ENCODE peak calls at places on chromosome 15, in six cellular contexts. One of them, this sample, is unnamed.

GRCh38 chr15:53811530-53811929 is 52.1 kb upstream of the WDR72 start:
- DNase-seq in heart left ventricle: no peak
- DNase-seq in mesothelial cell of epicardium: no peak
- DNase-seq in CD4-positive, alpha-beta T cell: no peak
- DNase-seq in cardiac muscle cell: peak
- DNase-seq in endothelial cell: no peak
- DNase-seq in this sample: no peak

GRCh38 chr15:58528197-58528870 is 96.5 kb downstream of the LIPC start:
- DNase-seq in heart left ventricle: no peak
- DNase-seq in mesothelial cell of epicardium: no peak
- DNase-seq in CD4-positive, alpha-beta T cell: no peak
- DNase-seq in cardiac muscle cell: peak
- DNase-seq in endothelial cell: no peak
- DNase-seq in this sample: no peak

GRCh38 chr15:93866441-93866840 is 364.9 kb upstream of the MCTP2 start:
- DNase-seq in heart left ventricle: no peak
- DNase-seq in mesothelial cell of epicardium: no peak
- DNase-seq in CD4-positive, alpha-beta T cell: no peak
- DNase-seq in cardiac muscle cell: no peak
- DNase-seq in endothelial cell: no peak
- DNase-seq in this sample: no peak

GRCh38 chr15:90845201-90845949 is 23.0 kb upstream of the FURIN start:
- DNase-seq in heart left ventricle: peak
- DNase-seq in mesothelial cell of epicardium: no peak
- DNase-seq in CD4-positive, alpha-beta T cell: no peak
- DNase-seq in cardiac muscle cell: peak
- DNase-seq in endothelial cell: no peak
- DNase-seq in this sample: peak

GRCh38 chr15:40776537-40777141 is 6.9 kb downstream of the C15orf62 start:
- DNase-seq in heart left ventricle: no peak
- DNase-seq in mesothelial cell of epicardium: no peak
- DNase-seq in CD4-positive, alpha-beta T cell: no peak
- DNase-seq in cardiac muscle cell: peak
- DNase-seq in endothelial cell: no peak
- DNase-seq in this sample: no peak

GRCh38 chr15:73328986-73329385 is 39.8 kb downstream of the HCN4 start:
- DNase-seq in heart left ventricle: no peak
- DNase-seq in mesothelial cell of epicardium: no peak
- DNase-seq in CD4-positive, alpha-beta T cell: no peak
- DNase-seq in cardiac muscle cell: no peak
- DNase-seq in endothelial cell: no peak
- DNase-seq in this sample: no peak

GRCh38 chr15:40875996-40876740 is 2.1 kb upstream of the RHOV start:
- DNase-seq in heart left ventricle: no peak
- DNase-seq in mesothelial cell of epicardium: no peak
- DNase-seq in CD4-positive, alpha-beta T cell: no peak
- DNase-seq in cardiac muscle cell: no peak
- DNase-seq in endothelial cell: no peak
- DNase-seq in this sample: no peak

GRCh38 chr15:88518903-88519302 is 27.6 kb downstream of the DET1 start:
- DNase-seq in heart left ventricle: no peak
- DNase-seq in mesothelial cell of epicardium: no peak
- DNase-seq in CD4-positive, alpha-beta T cell: no peak
- DNase-seq in cardiac muscle cell: no peak
- DNase-seq in endothelial cell: no peak
- DNase-seq in this sample: no peak

GRCh38 chr15:38882226-38882625 is 317.6 kb upstream of the RASGRP1 start:
- DNase-seq in heart left ventricle: no peak
- DNase-seq in mesothelial cell of epicardium: no peak
- DNase-seq in CD4-positive, alpha-beta T cell: no peak
- DNase-seq in cardiac muscle cell: no peak
- DNase-seq in endothelial cell: no peak
- DNase-seq in this sample: no peak

GRCh38 chr15:37585966-37586656 is 348.3 kb upstream of the TMCO5A start:
- DNase-seq in heart left ventricle: no peak
- DNase-seq in mesothelial cell of epicardium: no peak
- DNase-seq in CD4-positive, alpha-beta T cell: no peak
- DNase-seq in cardiac muscle cell: peak
- DNase-seq in endothelial cell: no peak
- DNase-seq in this sample: no peak

GRCh38 chr15:48596841-48597240 is 48.7 kb downstream of the FBN1 start:
- DNase-seq in heart left ventricle: no peak
- DNase-seq in mesothelial cell of epicardium: no peak
- DNase-seq in CD4-positive, alpha-beta T cell: no peak
- DNase-seq in cardiac muscle cell: no peak
- DNase-seq in endothelial cell: no peak
- DNase-seq in this sample: no peak

GRCh38 chr15:98737122-98737521 is 88.8 kb downstream of the IGF1R start:
- DNase-seq in heart left ventricle: no peak
- DNase-seq in mesothelial cell of epicardium: no peak
- DNase-seq in CD4-positive, alpha-beta T cell: no peak
- DNase-seq in cardiac muscle cell: no peak
- DNase-seq in endothelial cell: no peak
- DNase-seq in this sample: no peak

GRCh38 chr15:74884428-74885223 is 5.2 kb upstream of the MPI start:
- DNase-seq in heart left ventricle: no peak
- DNase-seq in mesothelial cell of epicardium: no peak
- DNase-seq in CD4-positive, alpha-beta T cell: no peak
- DNase-seq in cardiac muscle cell: peak
- DNase-seq in endothelial cell: no peak
- DNase-seq in this sample: no peak

GRCh38 chr15:20358066-20358780 is 183.4 kb downstream of the GOLGA6L6 start:
- DNase-seq in heart left ventricle: peak
- DNase-seq in mesothelial cell of epicardium: peak
- DNase-seq in CD4-positive, alpha-beta T cell: no peak
- DNase-seq in cardiac muscle cell: no peak
- DNase-seq in endothelial cell: no peak
- DNase-seq in this sample: peak

GRCh38 chr15:41546846-41547786 is 3.1 kb upstream of the RPAP1 start:
- DNase-seq in heart left ventricle: no peak
- DNase-seq in mesothelial cell of epicardium: no peak
- DNase-seq in CD4-positive, alpha-beta T cell: no peak
- DNase-seq in cardiac muscle cell: peak
- DNase-seq in endothelial cell: no peak
- DNase-seq in this sample: no peak

GRCh38 chr15:38490231-38490630 is 36.3 kb downstream of the FAM98B start:
- DNase-seq in heart left ventricle: no peak
- DNase-seq in mesothelial cell of epicardium: no peak
- DNase-seq in CD4-positive, alpha-beta T cell: no peak
- DNase-seq in cardiac muscle cell: no peak
- DNase-seq in endothelial cell: no peak
- DNase-seq in this sample: no peak

GRCh38 chr15:32923176-32923575 is 205.4 kb downstream of the GREM1 start:
- DNase-seq in heart left ventricle: no peak
- DNase-seq in mesothelial cell of epicardium: no peak
- DNase-seq in CD4-positive, alpha-beta T cell: no peak
- DNase-seq in cardiac muscle cell: no peak
- DNase-seq in endothelial cell: no peak
- DNase-seq in this sample: no peak

GRCh38 chr15:39784125-39784524 is 1.5 kb upstream of the FSIP1 start:
- DNase-seq in heart left ventricle: no peak
- DNase-seq in mesothelial cell of epicardium: no peak
- DNase-seq in CD4-positive, alpha-beta T cell: no peak
- DNase-seq in cardiac muscle cell: peak
- DNase-seq in endothelial cell: no peak
- DNase-seq in this sample: no peak

GRCh38 chr15:58179206-58179605 is 41.0 kb downstream of the AQP9 start:
- DNase-seq in heart left ventricle: no peak
- DNase-seq in mesothelial cell of epicardium: no peak
- DNase-seq in CD4-positive, alpha-beta T cell: no peak
- DNase-seq in cardiac muscle cell: no peak
- DNase-seq in endothelial cell: no peak
- DNase-seq in this sample: no peak

GRCh38 chr15:91555307-91555706 is 298.2 kb upstream of the SLCO3A1 start:
- DNase-seq in heart left ventricle: no peak
- DNase-seq in mesothelial cell of epicardium: no peak
- DNase-seq in CD4-positive, alpha-beta T cell: no peak
- DNase-seq in cardiac muscle cell: no peak
- DNase-seq in endothelial cell: no peak
- DNase-seq in this sample: no peak

GRCh38 chr15:64143276-64143675 is 8.3 kb upstream of the SNX22 start:
- DNase-seq in heart left ventricle: no peak
- DNase-seq in mesothelial cell of epicardium: no peak
- DNase-seq in CD4-positive, alpha-beta T cell: no peak
- DNase-seq in cardiac muscle cell: no peak
- DNase-seq in endothelial cell: no peak
- DNase-seq in this sample: no peak

GRCh38 chr15:63276342-63277043 is 912 bp upstream of the APH1B start:
- DNase-seq in heart left ventricle: no peak
- DNase-seq in mesothelial cell of epicardium: no peak
- DNase-seq in CD4-positive, alpha-beta T cell: no peak
- DNase-seq in cardiac muscle cell: no peak
- DNase-seq in endothelial cell: no peak
- DNase-seq in this sample: no peak

GRCh38 chr15:93759626-93760025 is 471.7 kb upstream of the MCTP2 start:
- DNase-seq in heart left ventricle: no peak
- DNase-seq in mesothelial cell of epicardium: no peak
- DNase-seq in CD4-positive, alpha-beta T cell: no peak
- DNase-seq in cardiac muscle cell: no peak
- DNase-seq in endothelial cell: no peak
- DNase-seq in this sample: no peak

GRCh38 chr15:90418627-90419026 is 30.6 kb downstream of the IQGAP1 start:
- DNase-seq in heart left ventricle: no peak
- DNase-seq in mesothelial cell of epicardium: no peak
- DNase-seq in CD4-positive, alpha-beta T cell: no peak
- DNase-seq in cardiac muscle cell: no peak
- DNase-seq in endothelial cell: no peak
- DNase-seq in this sample: no peak

GRCh38 chr15:75779504-75779903 is 63.7 kb upstream of the UBE2Q2 start:
- DNase-seq in heart left ventricle: no peak
- DNase-seq in mesothelial cell of epicardium: no peak
- DNase-seq in CD4-positive, alpha-beta T cell: no peak
- DNase-seq in cardiac muscle cell: no peak
- DNase-seq in endothelial cell: no peak
- DNase-seq in this sample: no peak

GRCh38 chr15:38304486-38304885 is 51.9 kb downstream of the SPRED1 start:
- DNase-seq in heart left ventricle: no peak
- DNase-seq in mesothelial cell of epicardium: no peak
- DNase-seq in CD4-positive, alpha-beta T cell: no peak
- DNase-seq in cardiac muscle cell: no peak
- DNase-seq in endothelial cell: no peak
- DNase-seq in this sample: no peak

GRCh38 chr15:101347454-101347853 is 52.4 kb upstream of the SNRPA1 start:
- DNase-seq in heart left ventricle: no peak
- DNase-seq in mesothelial cell of epicardium: peak
- DNase-seq in CD4-positive, alpha-beta T cell: no peak
- DNase-seq in cardiac muscle cell: peak
- DNase-seq in endothelial cell: no peak
- DNase-seq in this sample: no peak
- TF ChIP-seq CTCF in heart left ventricle: no peak
- TF ChIP-seq CTCF in mesothelial cell of epicardium: no peak
- TF ChIP-seq CTCF in CD4-positive, alpha-beta T cell: no peak
- TF ChIP-seq CTCF in cardiac muscle cell: no peak
- TF ChIP-seq CTCF in endothelial cell: no peak
- TF ChIP-seq CTCF in this sample: no peak

GRCh38 chr15:56249080-56249479 is 5.4 kb upstream of the RFX7 start:
- DNase-seq in heart left ventricle: no peak
- DNase-seq in mesothelial cell of epicardium: no peak
- DNase-seq in CD4-positive, alpha-beta T cell: no peak
- DNase-seq in cardiac muscle cell: peak
- DNase-seq in endothelial cell: peak
- DNase-seq in this sample: no peak
- TF ChIP-seq CTCF in heart left ventricle: peak
- TF ChIP-seq CTCF in mesothelial cell of epicardium: no peak
- TF ChIP-seq CTCF in CD4-positive, alpha-beta T cell: no peak
- TF ChIP-seq CTCF in cardiac muscle cell: peak
- TF ChIP-seq CTCF in endothelial cell: no peak
- TF ChIP-seq CTCF in this sample: no peak

GRCh38 chr15:84108725-84109124 is 126.8 kb upstream of the GOLGA6L4 start:
- DNase-seq in heart left ventricle: no peak
- DNase-seq in mesothelial cell of epicardium: no peak
- DNase-seq in CD4-positive, alpha-beta T cell: no peak
- DNase-seq in cardiac muscle cell: peak
- DNase-seq in endothelial cell: no peak
- DNase-seq in this sample: no peak
- TF ChIP-seq CTCF in heart left ventricle: no peak
- TF ChIP-seq CTCF in mesothelial cell of epicardium: no peak
- TF ChIP-seq CTCF in CD4-positive, alpha-beta T cell: no peak
- TF ChIP-seq CTCF in cardiac muscle cell: peak
- TF ChIP-seq CTCF in endothelial cell: peak
- TF ChIP-seq CTCF in this sample: no peak

GRCh38 chr15:67907175-67907723 is 67.4 kb upstream of the RNU6-1 start:
- DNase-seq in heart left ventricle: no peak
- DNase-seq in mesothelial cell of epicardium: no peak
- DNase-seq in CD4-positive, alpha-beta T cell: no peak
- DNase-seq in cardiac muscle cell: no peak
- DNase-seq in endothelial cell: no peak
- DNase-seq in this sample: no peak

GRCh38 chr15:67908756-67909155 is 68.9 kb upstream of the RNU6-1 start:
- DNase-seq in heart left ventricle: no peak
- DNase-seq in mesothelial cell of epicardium: no peak
- DNase-seq in CD4-positive, alpha-beta T cell: no peak
- DNase-seq in cardiac muscle cell: no peak
- DNase-seq in endothelial cell: no peak
- DNase-seq in this sample: no peak

GRCh38 chr15:67905628-67906027 is 65.8 kb upstream of the RNU6-1 start:
- DNase-seq in heart left ventricle: no peak
- DNase-seq in mesothelial cell of epicardium: no peak
- DNase-seq in CD4-positive, alpha-beta T cell: no peak
- DNase-seq in cardiac muscle cell: no peak
- DNase-seq in endothelial cell: no peak
- DNase-seq in this sample: no peak

GRCh38 chr15:67903708-67904107 is 63.9 kb upstream of the RNU6-1 start:
- DNase-seq in heart left ventricle: no peak
- DNase-seq in mesothelial cell of epicardium: no peak
- DNase-seq in CD4-positive, alpha-beta T cell: no peak
- DNase-seq in cardiac muscle cell: no peak
- DNase-seq in endothelial cell: no peak
- DNase-seq in this sample: no peak

DNA sequence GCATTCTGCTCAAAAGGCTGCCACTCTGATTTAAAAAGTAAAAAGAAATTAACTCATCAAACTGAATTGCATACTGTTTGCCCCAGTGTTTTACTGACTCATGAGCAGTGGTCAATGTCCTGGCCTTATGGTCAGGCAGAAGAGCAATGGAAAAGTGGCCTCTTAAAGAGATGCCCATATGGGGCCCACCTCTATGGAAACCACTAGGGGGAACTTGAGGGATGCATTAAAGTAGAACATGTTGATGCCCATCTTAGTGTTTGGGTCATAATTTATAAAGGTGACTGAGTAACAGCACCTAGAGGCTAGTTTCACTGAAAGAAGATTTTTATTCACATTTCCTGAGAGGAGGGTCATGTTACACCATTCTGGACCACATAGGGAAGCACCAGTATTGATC is 66.5 kb upstream of the RNU6-1 start:
- DNase-seq in heart left ventricle: no peak
- DNase-seq in mesothelial cell of epicardium: no peak
- DNase-seq in CD4-positive, alpha-beta T cell: no peak
- DNase-seq in cardiac muscle cell: peak
- DNase-seq in endothelial cell: no peak
- DNase-seq in this sample: no peak
- TF ChIP-seq CTCF in heart left ventricle: peak
- TF ChIP-seq CTCF in mesothelial cell of epicardium: no peak
- TF ChIP-seq CTCF in CD4-positive, alpha-beta T cell: no peak
- TF ChIP-seq CTCF in cardiac muscle cell: peak
- TF ChIP-seq CTCF in endothelial cell: peak
- TF ChIP-seq CTCF in this sample: no peak

GRCh38 chr15:25933456-25934158 is 70.5 kb upstream of the ATP10A start:
- DNase-seq in heart left ventricle: peak
- DNase-seq in mesothelial cell of epicardium: peak
- DNase-seq in CD4-positive, alpha-beta T cell: peak
- DNase-seq in cardiac muscle cell: peak
- DNase-seq in endothelial cell: peak
- DNase-seq in this sample: peak
- TF ChIP-seq CTCF in heart left ventricle: peak
- TF ChIP-seq CTCF in mesothelial cell of epicardium: peak
- TF ChIP-seq CTCF in CD4-positive, alpha-beta T cell: peak
- TF ChIP-seq CTCF in cardiac muscle cell: peak
- TF ChIP-seq CTCF in endothelial cell: peak
- TF ChIP-seq CTCF in this sample: no peak

This sample was measured in activated B cell treated with CpG ODN at 0.5 μM for 24 hours.